ENCODE peak calls at places on chromosomes 2 and 18, in nine cellular contexts. L, D, I, P, J, M, K, W and B are unnamed samples.

GRCh38 chr2:186639939-186640338 is 50.1 kb downstream of the ITGAV start:
- DNase-seq in L (no peak), D (no peak), I (no peak), P (no peak), J (no peak), M (no peak), K (no peak), W (no peak), B (no peak)

GRCh38 chr18:37248281-37248680 is 317.3 kb downstream of the CELF4 start:
- DNase-seq in L (no peak), D (no peak), I (no peak), P (no peak), J (no peak), M (no peak), K (no peak), W (peak; percentile 64), B (no peak)

GRCh38 chr2:237222178-237222577 is 136.5 kb downstream of the COPS8 start:
- DNase-seq in L (no peak), D (peak; percentile 77), I (no peak), P (no peak), J (no peak), M (no peak), K (peak; percentile 89), W (no peak), B (no peak)

GRCh38 chr2:152826880-152827279 is 108.5 kb downstream of the ARL6IP6 start:
- DNase-seq in L (no peak), D (peak; percentile 30), I (peak; percentile 21), P (no peak), J (no peak), M (no peak), K (peak; percentile 77), W (no peak), B (no peak)

GRCh38 chr2:163466583-163466982 is 269.2 kb downstream of the FIGN start:
- DNase-seq in L (no peak), D (no peak), I (peak; percentile 71), P (no peak), J (no peak), M (no peak), K (no peak), W (no peak), B (no peak)

GRCh38 chr2:238420878-238421694 is 5.6 kb upstream of the ASB1 start:
- DNase-seq in L (no peak), D (no peak), I (no peak), P (no peak), J (no peak), M (no peak), K (no peak), W (peak; percentile 68), B (no peak)

GRCh38 chr18:36354989-36355388 is 57.5 kb downstream of the FHOD3 start:
- DNase-seq in L (no peak), D (peak; percentile 85), I (no peak), P (peak; percentile 6), J (no peak), M (no peak), K (peak; percentile 81), W (no peak), B (no peak)

GRCh38 chr2:189899101-189899500 is 114.9 kb downstream of the PMS1 start:
- DNase-seq in L (no peak), D (no peak), I (no peak), P (no peak), J (no peak), M (no peak), K (no peak), W (no peak), B (no peak)

GRCh38 chr2:220147186-220147585 is 519.8 kb downstream of the SLC4A3 start:
- DNase-seq in L (no peak), D (peak; percentile 77), I (no peak), P (no peak), J (no peak), M (no peak), K (peak; percentile 70), W (no peak), B (no peak)

GRCh38 chr2:239392688-239393400 is 8.0 kb downstream of the HDAC4 start:
- DNase-seq in L (no peak), D (no peak), I (no peak), P (no peak), J (no peak), M (no peak), K (no peak), W (peak; percentile 53), B (no peak)

GRCh38 chr2:134372611-134373131 is 118.8 kb downstream of the MGAT5 start:
- DNase-seq in L (no peak), D (peak; percentile 75), I (peak; percentile 66), P (no peak), J (no peak), M (no peak), K (peak; percentile 92), W (no peak), B (no peak)

GRCh38 chr2:219595250-219595649 is 2.4 kb upstream of the STK11IP start:
- DNase-seq in L (no peak), D (peak; percentile 6), I (no peak), P (no peak), J (no peak), M (no peak), K (no peak), W (peak; percentile 67), B (no peak)

GRCh38 chr2:59041139-59041538 is 800.0 kb upstream of the FANCL start:
- DNase-seq in L (no peak), D (no peak), I (no peak), P (no peak), J (no peak), M (no peak), K (no peak), W (no peak), B (no peak)

GRCh38 chr2:133774675-133775005 is 206.4 kb upstream of the NCKAP5 start:
- DNase-seq in L (no peak), D (no peak), I (no peak), P (no peak), J (no peak), M (no peak), K (peak; percentile 61), W (no peak), B (no peak)

GRCh38 chr2:237652181-237652580 is 24.8 kb downstream of the LRRFIP1 start:
- DNase-seq in L (no peak), D (no peak), I (no peak), P (no peak), J (no peak), M (no peak), K (no peak), W (no peak), B (no peak)

GRCh38 chr2:155517362-155517761 is 815.2 kb downstream of the NR4A2 start:
- DNase-seq in L (no peak), D (no peak), I (no peak), P (no peak), J (no peak), M (no peak), K (no peak), W (no peak), B (no peak)

GRCh38 chr18:27057459-27058302 is 127.4 kb downstream of the CHST9 start:
- DNase-seq in L (no peak), D (no peak), I (peak; percentile 88), P (no peak), J (no peak), M (no peak), K (no peak), W (no peak), B (no peak)

GRCh38 chr2:634670-635395 is 42.4 kb downstream of the TMEM18 start:
- DNase-seq in L (no peak), D (no peak), I (no peak), P (no peak), J (no peak), M (no peak), K (peak; percentile 17), W (no peak), B (no peak)

GRCh38 chr18:13136689-13137040 is 81.9 kb upstream of the LDLRAD4 start:
- DNase-seq in L (no peak), D (peak; percentile 71), I (no peak), P (peak; percentile 3), J (no peak), M (no peak), K (no peak), W (peak; percentile 83), B (no peak)

GRCh38 chr2:8023241-8023640 is 658.6 kb upstream of the ID2 start:
- DNase-seq in L (no peak), D (no peak), I (no peak), P (no peak), J (no peak), M (no peak), K (no peak), W (no peak), B (no peak)

GRCh38 chr2:177108890-177109289 is 103.7 kb upstream of the HNRNPA3 start:
- DNase-seq in L (no peak), D (no peak), I (no peak), P (no peak), J (no peak), M (no peak), K (no peak), W (no peak), B (no peak)

GRCh38 chr2:144014108-144014507 is 505.8 kb downstream of the ZEB2 start:
- DNase-seq in L (no peak), D (peak; percentile 19), I (no peak), P (no peak), J (no peak), M (no peak), K (no peak), W (no peak), B (no peak)

GRCh38 chr2:134845719-134846118 is 7.3 kb downstream of the ACMSD start:
- DNase-seq in L (no peak), D (peak; percentile 70), I (no peak), P (no peak), J (no peak), M (no peak), K (peak; percentile 75), W (no peak), B (no peak)

GRCh38 chr2:136378712-136379595 is 261.0 kb upstream of the CXCR4 start:
- DNase-seq in L (peak; percentile 29), D (peak; percentile 38), I (peak; percentile 67), P (peak; percentile 46), J (peak; percentile 77), M (peak; percentile 60), K (peak; percentile 24), W (peak; percentile 47), B (peak; percentile 86)

GRCh38 chr2:226911932-226912331 is 76.1 kb downstream of the RHBDD1 start:
- DNase-seq in L (no peak), D (peak; percentile 11), I (no peak), P (no peak), J (no peak), M (no peak), K (peak; percentile 76), W (no peak), B (no peak)

GRCh38 chr18:62566199-62566598 is 43.4 kb downstream of the ZCCHC2 start:
- DNase-seq in L (no peak), D (no peak), I (peak; percentile 6), P (peak; percentile 5), J (no peak), M (no peak), K (peak; percentile 36), W (peak; percentile 58), B (no peak)

GRCh38 chr18:21452808-21453511 is 147.5 kb downstream of the ESCO1 start:
- DNase-seq in L (no peak), D (no peak), I (peak; percentile 28), P (no peak), J (no peak), M (no peak), K (no peak), W (no peak), B (no peak)

GRCh38 chr2:201937343-201937742 is 96.3 kb upstream of the FZD7 start:
- DNase-seq in L (no peak), D (no peak), I (no peak), P (no peak), J (no peak), M (no peak), K (no peak), W (no peak), B (no peak)